ENCODE peak calls at places on chromosomes 1 and 21, in four cellular contexts. S, R, V and D are unnamed samples.

GRCh38 chr1:223188618-223189356 is 45.7 kb upstream of the TLR5 start:
- DNase-seq in S (no peak), R (no peak), V (no peak), D (no peak)

GRCh38 chr1:200985481-200985880 is 38.0 kb downstream of the KIF21B start:
- DNase-seq in S (no peak), R (no peak), V (no peak), D (no peak)

GRCh38 chr1:112011231-112011630 is 21.8 kb upstream of the KCND3 start:
- DNase-seq in S (peak), R (peak), V (no peak), D (no peak)

GRCh38 chr1:191582169-191582568 is 576.1 kb upstream of the RGS18 start:
- DNase-seq in S (no peak), R (no peak), V (no peak), D (no peak)

GRCh38 chr1:156440689-156441437 is 59.7 kb downstream of the MEF2D start:
- DNase-seq in S (no peak), R (no peak), V (no peak), D (no peak)

GRCh38 chr1:96360036-96360795 is 361.4 kb upstream of the PTBP2 start:
- DNase-seq in S (no peak), R (no peak), V (no peak), D (no peak)

GRCh38 chr1:166302919-166303758 is 136.3 kb upstream of the FAM78B start:
- DNase-seq in S (no peak), R (no peak), V (no peak), D (no peak)

GRCh38 chr1:160956966-160957365 is 2.4 kb upstream of the ITLN2 start:
- DNase-seq in S (no peak), R (no peak), V (no peak), D (no peak)

GRCh38 chr1:182614796-182615451 is 10.7 kb upstream of the RGS16 start:
- DNase-seq in S (peak), R (peak), V (no peak), D (peak)

GRCh38 chr1:64494659-64495058 is 24.7 kb downstream of the CACHD1 start:
- DNase-seq in S (no peak), R (no peak), V (no peak), D (no peak)

GRCh38 chr21:42063206-42063577 is 7.9 kb upstream of the UMODL1 start:
- DNase-seq in S (peak), R (peak), V (no peak), D (no peak)

GRCh38 chr1:24384251-24385090 is 29.1 kb downstream of the STPG1 start:
- DNase-seq in S (no peak), R (no peak), V (no peak), D (no peak)

GRCh38 chr1:165874643-165875042 is 47.2 kb downstream of the UCK2 start:
- DNase-seq in S (no peak), R (no peak), V (no peak), D (no peak)

GRCh38 chr1:37085393-37085792 is 51.1 kb upstream of the GRIK3 start:
- DNase-seq in S (no peak), R (no peak), V (no peak), D (no peak)

GRCh38 chr1:92949937-92950817 is 11.1 kb downstream of the DIPK1A start:
- DNase-seq in S (no peak), R (no peak), V (no peak), D (no peak)

GRCh38 chr1:184986250-184986649 is 11.9 kb upstream of the NIBAN1 start:
- DNase-seq in S (no peak), R (peak), V (no peak), D (no peak)

GRCh38 chr1:151443846-151444790 is 15.2 kb downstream of the POGZ start:
- DNase-seq in S (peak), R (peak), V (peak), D (peak)

GRCh38 chr1:92599184-92599583 is 112.5 kb upstream of the GFI1 start:
- DNase-seq in S (no peak), R (no peak), V (no peak), D (no peak)

GRCh38 chr1:111214884-111215283 is 12.6 kb upstream of the CHI3L2 start:
- DNase-seq in S (no peak), R (no peak), V (no peak), D (no peak)

GRCh38 chr1:201295861-201296260 is 12.6 kb downstream of the PKP1 start:
- DNase-seq in S (no peak), R (no peak), V (no peak), D (no peak)

GRCh38 chr1:29827237-29827750 is 591.0 kb downstream of the PTPRU start:
- DNase-seq in S (no peak), R (no peak), V (no peak), D (no peak)

GRCh38 chr1:243470492-243470891 is 214.7 kb downstream of the SDCCAG8 start:
- DNase-seq in S (no peak), R (no peak), V (no peak), D (no peak)
- TF ChIP-seq CTCF in S (no peak), R (no peak), V (no peak), D (no peak)

DNA sequence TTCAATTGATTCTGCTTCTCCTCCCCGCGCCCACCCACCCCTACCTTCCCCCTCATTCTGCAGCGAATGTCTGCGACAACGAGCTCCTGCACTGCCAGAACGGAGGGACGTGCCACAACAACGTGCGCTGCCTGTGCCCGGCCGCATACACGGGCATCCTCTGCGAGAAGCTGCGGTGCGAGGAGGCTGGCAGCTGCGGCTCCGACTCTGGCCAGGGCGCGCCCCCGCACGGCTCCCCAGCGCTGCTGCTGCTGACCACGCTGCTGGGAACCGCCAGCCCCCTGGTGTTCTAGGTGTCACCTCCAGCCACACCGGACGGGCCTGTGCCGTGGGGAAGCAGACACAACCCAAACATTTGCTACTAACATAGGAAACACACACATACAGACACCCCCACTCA is 339.7 kb downstream of the NTNG1 start:
- DNase-seq in S (peak), R (no peak), V (no peak), D (no peak)
- TF ChIP-seq CTCF in S (no peak), R (no peak), V (no peak), D (no peak)

GRCh38 chr1:203028784-203029553 is 2.7 kb downstream of the PPFIA4 start:
- DNase-seq in S (no peak), R (no peak), V (no peak), D (no peak)

GRCh38 chr1:203034422-203035110 is 8.3 kb downstream of the PPFIA4 start:
- DNase-seq in S (no peak), R (no peak), V (no peak), D (no peak)

GRCh38 chr1:203033287-203033686 is 7.0 kb downstream of the PPFIA4 start:
- DNase-seq in S (no peak), R (no peak), V (no peak), D (no peak)

GRCh38 chr1:203033917-203034316 is 7.6 kb downstream of the PPFIA4 start:
- DNase-seq in S (no peak), R (no peak), V (no peak), D (no peak)

DNA sequence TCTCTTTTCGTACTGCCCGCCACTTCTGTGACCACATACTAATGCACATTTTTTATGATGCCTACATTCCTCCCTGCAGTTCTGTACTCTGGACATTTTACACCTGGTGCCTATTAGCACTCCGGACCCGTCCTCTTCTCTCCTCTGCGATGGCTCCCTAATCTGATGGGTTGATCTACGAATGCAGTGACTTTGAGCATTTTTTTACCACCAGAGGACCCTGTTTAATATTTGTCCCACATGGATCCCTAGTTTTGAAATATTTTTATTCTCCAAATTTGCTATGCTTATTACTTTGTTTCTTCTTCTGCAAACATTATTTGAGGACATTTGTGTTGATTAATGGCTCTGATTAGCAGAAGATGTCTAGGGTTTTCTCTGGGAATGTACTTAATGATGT is 5.2 kb downstream of the PPFIA4 start:
- DNase-seq in S (no peak), R (no peak), V (no peak), D (no peak)
- TF ChIP-seq CTCF in S (no peak), R (no peak), V (no peak), D (peak)

GRCh38 chr1:247007511-247008405 is at the start of gene ZNF695:
- DNase-seq in S (peak), R (peak), V (peak), D (peak)
- TF ChIP-seq CTCF in S (no peak), R (no peak), V (no peak), D (peak)

DNA sequence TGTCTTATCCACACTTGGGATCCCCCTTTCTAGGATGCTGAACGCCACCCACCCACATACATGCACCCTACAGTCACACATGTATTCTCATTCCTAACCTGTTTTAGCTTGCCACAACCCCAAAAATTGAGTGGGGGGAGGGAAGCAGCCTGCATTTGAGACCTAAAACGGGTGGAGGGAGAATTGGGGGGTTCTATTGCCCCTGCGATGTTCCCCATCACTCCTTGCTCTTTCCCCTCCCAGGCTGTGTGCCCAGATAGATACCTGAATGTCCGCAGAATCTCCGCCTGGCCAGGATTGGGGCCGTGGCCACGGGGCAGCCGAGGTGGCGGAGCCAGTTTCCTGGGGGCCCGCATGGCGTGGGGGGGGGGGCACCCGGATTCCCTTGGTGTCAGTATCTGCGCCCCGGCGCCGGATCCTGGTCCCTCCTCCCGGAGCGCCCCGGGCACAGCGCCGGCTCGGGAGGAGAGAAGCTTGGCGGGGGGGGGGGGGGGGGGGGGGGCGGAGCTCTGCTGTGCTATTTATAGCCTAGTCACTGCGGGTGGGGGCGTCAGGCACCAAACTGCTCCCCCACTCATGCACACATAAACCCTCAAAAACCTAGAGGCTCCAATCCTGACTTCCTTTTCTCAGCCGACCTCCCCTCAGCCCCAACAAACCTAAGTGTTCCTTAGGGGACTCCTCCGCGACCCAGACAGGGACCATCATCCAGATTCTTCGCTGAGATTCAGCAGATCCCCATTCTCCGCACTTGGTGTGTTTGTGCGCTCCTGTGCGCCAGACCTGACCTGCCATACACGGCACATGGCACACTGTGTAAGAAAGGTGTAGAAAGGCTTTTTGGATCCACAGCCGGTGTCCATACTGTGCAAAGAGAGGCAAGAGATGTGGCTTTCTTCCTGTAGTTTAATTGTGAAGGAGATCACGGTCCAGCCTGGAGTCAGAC is 1.9 kb downstream of the ANKRD34A start:
- DNase-seq in S (peak), R (peak), V (no peak), D (no peak)
- TF ChIP-seq CTCF in S (no peak), R (no peak), V (no peak), D (no peak)